ENCODE peak calls at places on chromosomes 16 and 17, in nine cellular contexts. M, P, O, W, Z, J, K, Q and G are unnamed samples.

GRCh38 chr17:76479515-76480048 is 12.2 kb downstream of the AANAT start:
- DNase-seq in P (no peak), J (no peak), Z (no peak), W (no peak), Q (no peak), O (no peak), M (no peak), K (no peak), G (no peak)

GRCh38 chr17:38654411-38655398 is 20.1 kb downstream of the EPOP start:
- DNase-seq in J (no peak), Q (no peak), P (no peak), M (no peak), K (no peak), O (no peak), W (no peak), Z (no peak), G (no peak)

GRCh38 chr16:51982715-51983680 is 563.9 kb downstream of the TOX3 start:
- DNase-seq in W (peak; percentile 79), Z (peak; percentile 86), O (no peak), P (no peak), Q (peak; percentile 58), J (peak; percentile 61), M (no peak), K (no peak), G (no peak)

GRCh38 chr17:78237403-78238012 is 6.1 kb downstream of the TMEM235 start:
- DNase-seq in W (no peak), M (no peak), J (no peak), O (no peak), Z (no peak), K (no peak), Q (no peak), P (no peak), G (no peak)

GRCh38 chr17:28908640-28909098 is 5.8 kb upstream of the DHRS13 start:
- DNase-seq in Z (peak; percentile 48), J (no peak), K (no peak), Q (peak; percentile 43), P (no peak), O (no peak), W (no peak), M (peak; percentile 49), G (no peak)

GRCh38 chr16:50598256-50598894 is 50.2 kb downstream of the NKD1 start:
- DNase-seq in J (no peak), K (no peak), W (no peak), Z (no peak), Q (no peak), O (peak; percentile 48), M (no peak), P (peak; percentile 89), G (no peak)

GRCh38 chr17:64357191-64357981 is 33.3 kb downstream of the PECAM1 start:
- DNase-seq in W (peak; percentile 63), P (peak; percentile 78), M (peak; percentile 95), Z (peak; percentile 96), O (no peak), K (no peak), J (no peak), Q (peak; percentile 91), G (no peak)

GRCh38 chr17:82127704-82128103 is 29.7 kb upstream of the FASN start:
- DNase-seq in O (no peak), Q (no peak), K (no peak), W (no peak), Z (no peak), M (no peak), J (no peak), P (no peak), G (no peak)

GRCh38 chr16:61544165-61544564 is 492.1 kb downstream of the CDH8 start:
- DNase-seq in J (no peak), Z (no peak), P (no peak), O (no peak), M (no peak), W (no peak), Q (no peak), K (no peak), G (no peak)

GRCh38 chr16:31351937-31352315 is 3.0 kb upstream of the ITGAX start:
- DNase-seq in W (no peak), Q (no peak), K (no peak), Z (no peak), J (no peak), M (no peak), P (peak; percentile 53), O (peak; percentile 72), G (no peak)

GRCh38 chr16:82530883-82531282 is 95.9 kb upstream of the CDH13 start:
- DNase-seq in J (no peak), Z (no peak), P (no peak), M (no peak), Q (no peak), K (no peak), W (no peak), O (no peak), G (no peak)

GRCh38 chr16:64791756-64792155 is 330.1 kb downstream of the CDH11 start:
- DNase-seq in J (no peak), M (no peak), Z (peak; percentile 35), P (no peak), Q (no peak), O (no peak), K (no peak), W (no peak), G (no peak)